ENCODE peak calls at places on chromosomes 12 and 14, in six cellular contexts. E is MM.1S, S is GM23248, I is HCT116, U is fibroblast of lung, R is SK-N-SH. J is an unnamed sample.

GRCh38 chr12:107461222-107461980 is 224.2 kb upstream of the PWP1 start:
- DNase-seq in E (no peak), S (peak; percentile 91), I (no peak), U (peak; percentile 56), R (peak; percentile 70), J (no peak)

GRCh38 chr12:127230843-127231260 is 1036.1 kb upstream of the TMEM132C start:
- DNase-seq in E (no peak), S (peak; percentile 96), I (peak; percentile 48), U (peak; percentile 83), R (no peak), J (no peak)

GRCh38 chr14:92026548-92027190 is 13.2 kb downstream of the TRIP11 start:
- DNase-seq in E (no peak), S (no peak), I (no peak), U (no peak), R (no peak), J (no peak)

GRCh38 chr14:34466691-34467090 is 4.7 kb upstream of the SPTSSA start:
- DNase-seq in E (no peak), S (no peak), I (no peak), U (no peak), R (no peak), J (no peak)

GRCh38 chr12:53757095-53757770 is 5.5 kb upstream of the CISTR start:
- DNase-seq in E (peak; percentile 77), S (peak; percentile 78), I (peak; percentile 58), U (peak; percentile 69), R (peak; percentile 79), J (peak; percentile 94)

GRCh38 chr14:103372552-103373304 is 12.5 kb upstream of the MARK3 start:
- DNase-seq in E (no peak), S (peak; percentile 99), I (peak; percentile 72), U (peak; percentile 89), R (no peak), J (no peak)

GRCh38 chr12:123271182-123271491 is 519 bp downstream of the CDK2AP1 start:
- DNase-seq in E (peak; percentile 46), S (peak; percentile 91), I (no peak), U (peak; percentile 52), R (peak; percentile 89), J (peak; percentile 90)

GRCh38 chr12:103503546-103504480 is 8.0 kb upstream of the C12orf42 start:
- DNase-seq in E (peak; percentile 53), S (no peak), I (peak; percentile 16), U (no peak), R (peak; percentile 54), J (peak; percentile 80)

GRCh38 chr12:120944645-120945217 is 33.6 kb upstream of the HNF1A start:
- DNase-seq in E (peak; percentile 7), S (peak; percentile 60), I (no peak), U (peak; percentile 44), R (peak; percentile 71), J (peak; percentile 78)

GRCh38 chr14:105938055-105938863 is 411.9 kb downstream of the TMEM121 start:
- DNase-seq in E (no peak), S (no peak), I (no peak), U (no peak), R (no peak), J (no peak)

GRCh38 chr14:100773331-100774163 is 46.9 kb downstream of the DLK1 start:
- DNase-seq in E (no peak), S (no peak), I (no peak), U (no peak), R (no peak), J (no peak)

GRCh38 chr12:124294686-124295315 is at the start of gene RFLNA:
- DNase-seq in E (no peak), S (peak; percentile 55), I (no peak), U (no peak), R (peak; percentile 78), J (no peak)

GRCh38 chr14:67426983-67427601 is 15.1 kb upstream of the PLEK2 start:
- DNase-seq in E (peak; percentile 72), S (peak; percentile 87), I (peak; percentile 71), U (peak; percentile 81), R (peak; percentile 85), J (peak; percentile 95)

GRCh38 chr14:85414142-85414541 is 115.8 kb upstream of the FLRT2 start:
- DNase-seq in E (no peak), S (no peak), I (no peak), U (no peak), R (no peak), J (no peak)

GRCh38 chr12:54411398-54412241 is 7.4 kb downstream of the ITGA5 start:
- DNase-seq in E (no peak), S (peak; percentile 98), I (no peak), U (peak; percentile 87), R (no peak), J (peak; percentile 74)

GRCh38 chr14:91246051-91246852 is 1.7 kb upstream of the GPR68 start:
- DNase-seq in E (peak; percentile 18), S (no peak), I (no peak), U (no peak), R (no peak), J (peak; percentile 67)

GRCh38 chr12:94644141-94644575 is 6.2 kb downstream of the TMCC3 start:
- DNase-seq in E (no peak), S (peak; percentile 75), I (no peak), U (peak; percentile 57), R (no peak), J (no peak)

GRCh38 chr14:104360522-104360921 is 219.0 kb upstream of the C14orf180 start:
- DNase-seq in E (no peak), S (no peak), I (no peak), U (no peak), R (peak; percentile 26), J (no peak)

GRCh38 chr14:100299238-100299560 is 7.0 kb downstream of the SLC25A29 start:
- DNase-seq in E (no peak), S (no peak), I (no peak), U (no peak), R (no peak), J (no peak)

GRCh38 chr12:47868041-47868440 is 36.8 kb downstream of the VDR start:
- DNase-seq in E (no peak), S (no peak), I (no peak), U (peak; percentile 20), R (no peak), J (no peak)

GRCh38 chr14:51228890-51229289 is 11.2 kb upstream of the TMX1 start:
- DNase-seq in E (no peak), S (no peak), I (no peak), U (no peak), R (peak; percentile 61), J (no peak)

GRCh38 chr14:95098984-95099599 is 58.2 kb downstream of the DICER1 start:
- DNase-seq in E (no peak), S (peak; percentile 88), I (peak; percentile 40), U (peak; percentile 74), R (peak; percentile 45), J (peak; percentile 89)

GRCh38 chr14:56810341-56810740 is at the start of gene OTX2:
- DNase-seq in E (no peak), S (no peak), I (no peak), U (no peak), R (no peak), J (no peak)

GRCh38 chr12:41014643-41015020 is 173.5 kb upstream of the PDZRN4 start:
- DNase-seq in E (no peak), S (peak; percentile 11), I (no peak), U (no peak), R (no peak), J (no peak)

GRCh38 chr12:128078311-128078851 is 188.6 kb upstream of the TMEM132C start:
- DNase-seq in E (no peak), S (peak; percentile 40), I (no peak), U (no peak), R (no peak), J (no peak)

GRCh38 chr14:23345987-23346692 is 6.5 kb downstream of the SLC22A17 start:
- DNase-seq in E (no peak), S (no peak), I (no peak), U (no peak), R (no peak), J (no peak)

GRCh38 chr12:2643736-2644135 is 151.0 kb upstream of the FKBP4 start:
- DNase-seq in E (no peak), S (no peak), I (no peak), U (no peak), R (no peak), J (no peak)

GRCh38 chr14:24542346-24542936 is 33.6 kb downstream of the CTSG start:
- DNase-seq in E (no peak), S (peak; percentile 9), I (no peak), U (peak; percentile 1), R (no peak), J (no peak)

GRCh38 chr12:112107306-112107705 is 1.3 kb downstream of the NAA25 start:
- DNase-seq in E (no peak), S (peak; percentile 45), I (no peak), U (no peak), R (no peak), J (no peak)

GRCh38 chr12:12210983-12211382 is 55.9 kb downstream of the LRP6 start:
- DNase-seq in E (peak; percentile 54), S (no peak), I (no peak), U (no peak), R (no peak), J (no peak)

GRCh38 chr14:89625988-89626806 is 209.2 kb upstream of the FOXN3 start:
- DNase-seq in E (no peak), S (no peak), I (no peak), U (no peak), R (no peak), J (no peak)

GRCh38 chr12:104306376-104306775 is 2.8 kb downstream of the EID3 start:
- DNase-seq in E (no peak), S (no peak), I (no peak), U (no peak), R (no peak), J (no peak)

GRCh38 chr12:88305491-88305890 is 163.4 kb downstream of the TMTC3 start:
- DNase-seq in E (no peak), S (no peak), I (no peak), U (no peak), R (no peak), J (no peak)

DNA sequence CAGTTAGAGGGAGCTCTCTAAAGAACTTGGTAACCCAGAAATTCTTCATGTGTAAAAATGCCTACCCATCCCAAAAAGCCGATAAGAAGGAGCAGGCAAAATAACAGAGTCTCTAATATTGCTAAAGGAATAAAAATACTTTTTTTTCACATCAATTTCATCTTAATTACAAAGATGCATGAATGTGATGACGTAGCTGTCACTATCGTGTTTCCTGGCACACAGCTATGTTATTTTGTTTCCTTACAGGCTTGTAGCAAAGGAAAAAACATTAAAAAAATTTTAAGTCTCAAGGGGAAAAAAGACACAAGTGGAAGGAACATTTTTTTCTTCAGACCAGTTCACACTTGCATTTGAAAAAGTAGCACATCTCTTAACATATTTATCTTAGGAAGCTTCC is 10.3 kb upstream of the LGALS3 start:
- DNase-seq in E (no peak), S (no peak), I (no peak), U (no peak), R (no peak), J (no peak)
- H2AFZ ChIP-seq in E (no peak overlapping the region), S (peak overlapping the region; percentile 72), I (peak overlapping the region; percentile 53), U (peak overlapping the region; percentile 57), R (no peak overlapping the region), J (no peak overlapping the region)

GRCh38 chr12:110020956-110021355 is 21.7 kb downstream of the ANKRD13A start:
- DNase-seq in E (no peak), S (no peak), I (no peak), U (no peak), R (no peak), J (no peak)
- H3K36me3 ChIP-seq in E (no peaks in the 10 kb centered on the region), S (peaks cover 65% of the 10 kb centered on the region), I (peaks cover 14% of the 10 kb centered on the region), U (peaks cover 22% of the 10 kb centered on the region), R (peaks cover 42% of the 10 kb centered on the region), J (peaks cover 59% of the 10 kb centered on the region)

GRCh38 chr12:108691154-108691994 is 39.9 kb downstream of the CORO1C start:
- DNase-seq in E (peak; percentile 93), S (peak; percentile 100), I (peak; percentile 86), U (peak; percentile 99), R (peak; percentile 77), J (peak; percentile 75)
- H3K9ac ChIP-seq in E (peak overlapping the region; percentile 72), S (peak overlapping the region; percentile 83), I (peak overlapping the region; percentile 43), U (peak overlapping the region; percentile 55), R (peak overlapping the region; percentile 64), J (peak overlapping the region; percentile 37)

GRCh38 chr12:93134893-93135285 is 205.8 kb upstream of the EEA1 start:
- DNase-seq in E (no peak), S (no peak), I (no peak), U (no peak), R (no peak), J (no peak)
- H2AFZ ChIP-seq in E (peak overlapping the region; percentile 57), S (peak overlapping the region; percentile 68), I (no peak overlapping the region), U (no peak overlapping the region), R (peak overlapping the region; percentile 47), J (no peak overlapping the region)

J was measured in Karpas-422.